ENCODE peak calls at places on chromosomes 7 and 10, in four cellular contexts. Q, K, J and I are unnamed samples.

GRCh38 chr7:28015169-28015568 is 165.4 kb downstream of the JAZF1 start:
- DNase-seq in Q (no peak), K (no peak), J (no peak), I (no peak)

GRCh38 chr7:35504365-35504764 is 190.6 kb downstream of the HERPUD2 start:
- DNase-seq in Q (no peak), K (no peak), J (no peak), I (no peak)

GRCh38 chr10:114682532-114682931 is 24.5 kb upstream of the ABLIM1 start:
- DNase-seq in Q (no peak), K (no peak), J (peak), I (no peak)

GRCh38 chr10:3485287-3485686 is 299.7 kb downstream of the KLF6 start:
- DNase-seq in Q (no peak), K (no peak), J (no peak), I (no peak)

GRCh38 chr7:83410989-83411591 is 237.8 kb downstream of the SEMA3E start:
- DNase-seq in Q (no peak), K (peak), J (peak), I (no peak)

GRCh38 chr7:46811529-46811928 is 770.4 kb downstream of the TNS3 start:
- DNase-seq in Q (no peak), K (peak), J (no peak), I (peak)

GRCh38 chr10:14603539-14604102 is 171.1 kb downstream of the FAM107B start:
- DNase-seq in Q (no peak), K (no peak), J (no peak), I (no peak)

GRCh38 chr7:74482629-74483401 is 29.1 kb downstream of the GTF2IRD1 start:
- DNase-seq in Q (no peak), K (peak), J (no peak), I (peak)

GRCh38 chr10:3497581-3497980 is 287.4 kb downstream of the KLF6 start:
- DNase-seq in Q (no peak), K (no peak), J (no peak), I (no peak)

GRCh38 chr7:13414661-13415105 is 574.8 kb downstream of the ETV1 start:
- DNase-seq in Q (no peak), K (no peak), J (no peak), I (no peak)

GRCh38 chr10:71784679-71785272 is 11.5 kb upstream of the VSIR start:
- DNase-seq in Q (no peak), K (no peak), J (no peak), I (no peak)

GRCh38 chr7:123823898-123824753 is 20.8 kb upstream of the HYAL4 start:
- DNase-seq in Q (no peak), K (no peak), J (no peak), I (no peak)

GRCh38 chr10:30185916-30186315 is 126.5 kb upstream of the JCAD start:
- DNase-seq in Q (no peak), K (peak), J (peak), I (no peak)

GRCh38 chr10:50600286-50600685 is 23.5 kb downstream of the SGMS1 start:
- DNase-seq in Q (no peak), K (no peak), J (no peak), I (no peak)

GRCh38 chr7:44693641-44694313 is 54.9 kb upstream of the ZMIZ2 start:
- DNase-seq in Q (no peak), K (peak), J (no peak), I (peak)

GRCh38 chr7:46178685-46179084 is 257.6 kb upstream of the IGFBP3 start:
- DNase-seq in Q (no peak), K (peak), J (no peak), I (no peak)

DNA sequence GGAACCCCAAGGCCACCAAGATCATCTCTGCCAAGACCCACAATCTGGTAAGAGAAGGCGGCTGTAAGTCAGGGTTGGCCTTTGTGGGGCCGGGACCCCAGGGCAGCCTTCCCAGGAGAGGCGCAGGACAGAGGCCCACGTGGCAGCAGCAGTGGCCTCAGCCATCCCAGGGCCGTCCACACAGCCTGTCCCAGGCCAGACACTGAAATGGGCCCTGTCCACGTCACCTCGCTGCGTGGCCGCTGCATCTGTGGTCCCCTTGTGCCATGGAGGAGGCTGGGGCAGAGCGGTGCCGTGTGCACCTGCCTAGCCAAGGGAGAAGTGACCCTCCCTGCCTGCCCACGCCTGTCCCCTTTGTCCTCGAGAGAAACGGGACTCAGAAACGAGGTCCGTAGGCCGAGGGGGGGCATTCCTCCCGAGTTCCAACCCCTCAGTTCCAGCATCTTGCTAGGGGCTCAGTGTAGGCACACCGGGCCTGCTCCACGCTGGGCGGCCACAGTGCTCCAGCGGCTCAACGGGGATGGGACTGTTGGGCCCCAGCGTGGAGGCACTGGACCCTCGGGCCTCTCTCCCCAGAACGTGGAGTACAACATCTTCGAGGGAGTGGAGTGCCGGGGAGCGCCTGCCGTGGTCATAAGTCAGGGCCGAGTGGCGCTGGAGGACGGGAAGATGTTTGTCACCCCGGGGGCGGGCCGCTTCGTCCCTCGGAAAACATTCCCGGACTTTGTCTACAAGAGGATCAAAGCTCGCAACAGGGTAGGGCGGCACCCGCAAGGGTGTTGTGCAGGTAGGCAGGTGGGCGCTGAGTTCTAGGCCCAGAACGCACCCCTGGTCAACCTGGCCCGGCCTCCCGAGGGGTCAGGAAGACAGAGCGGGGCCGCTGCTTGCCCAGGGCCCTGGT is 15.6 kb downstream of the DPYSL4 start:
- DNase-seq in Q (no peak), K (no peak), J (no peak), I (no peak)
- TF ChIP-seq CTCF in Q (no peak), K (no peak), J (no peak), I (no peak)

DNA sequence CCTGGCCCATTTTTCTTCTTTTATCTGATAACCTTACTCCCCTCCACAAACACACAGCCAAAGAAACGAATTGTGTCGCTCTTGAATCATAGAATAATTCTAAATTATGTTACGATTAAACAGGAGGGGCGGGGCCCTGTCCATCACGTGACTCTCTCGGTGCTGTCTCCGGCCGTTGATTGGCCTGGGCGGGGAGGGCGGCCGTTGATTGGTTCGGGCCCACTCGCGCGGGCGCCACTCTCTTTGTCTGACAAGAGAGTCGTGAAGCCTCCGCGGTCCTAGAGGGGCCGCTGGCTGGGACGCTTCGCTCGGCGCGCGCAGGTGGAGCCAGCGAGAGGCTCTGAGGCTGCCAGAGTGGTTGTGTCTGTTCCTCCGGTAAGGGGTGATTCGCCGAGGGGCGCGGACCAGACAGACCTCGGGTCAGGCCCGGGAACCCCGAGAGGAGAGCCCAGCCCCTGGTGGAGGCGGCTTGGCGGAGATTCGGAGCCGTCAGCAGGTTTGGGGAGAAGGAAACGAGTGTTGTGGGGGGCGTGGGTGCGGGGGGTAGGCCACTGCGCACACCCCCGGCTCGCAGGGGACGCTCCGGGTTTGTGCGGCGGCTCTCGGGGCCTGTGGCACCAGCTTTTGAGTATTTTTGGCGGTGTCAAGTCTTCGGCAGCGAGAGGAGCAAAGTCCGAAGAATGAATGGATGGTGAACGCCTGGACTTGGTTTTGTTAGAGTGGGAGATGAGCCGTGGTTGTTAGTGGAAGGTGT is at the start of gene ZNF789:
- DNase-seq in Q (peak), K (peak), J (peak), I (peak)
- TF ChIP-seq POLR2A in Q (no peak), K (peak), J (no peak), I (peak)

GRCh38 chr10:43162604-43163003 is 24.4 kb downstream of the CSGALNACT2 start:
- DNase-seq in Q (no peak), K (no peak), J (no peak), I (no peak)

GRCh38 chr10:43155716-43156115 is 17.5 kb downstream of the CSGALNACT2 start:
- DNase-seq in Q (no peak), K (no peak), J (no peak), I (no peak)

GRCh38 chr10:43160919-43161251 is 22.6 kb downstream of the CSGALNACT2 start:
- DNase-seq in Q (no peak), K (no peak), J (no peak), I (no peak)

GRCh38 chr10:43156590-43157340 is 18.5 kb downstream of the CSGALNACT2 start:
- DNase-seq in Q (no peak), K (no peak), J (no peak), I (no peak)

GRCh38 chr10:43160067-43160918 is 22.0 kb downstream of the CSGALNACT2 start:
- DNase-seq in Q (no peak), K (peak), J (peak), I (no peak)
- H3K27ac ChIP-seq in Q (no peak), K (peak), J (peak), I (no peak)

GRCh38 chr7:157687158-157687557 is 350.4 kb downstream of the DNAJB6 start:
- DNase-seq in Q (peak), K (no peak), J (no peak), I (no peak)

GRCh38 chr7:157684596-157685429 is 348.0 kb downstream of the DNAJB6 start:
- DNase-seq in Q (peak), K (no peak), J (no peak), I (peak)

GRCh38 chr7:157684157-157684595 is 347.4 kb downstream of the DNAJB6 start:
- DNase-seq in Q (no peak), K (no peak), J (no peak), I (no peak)

GRCh38 chr7:157686285-157686894 is 349.6 kb downstream of the DNAJB6 start:
- DNase-seq in Q (peak), K (no peak), J (no peak), I (no peak)

GRCh38 chr7:157685430-157686284 is 348.9 kb downstream of the DNAJB6 start:
- DNase-seq in Q (peak), K (no peak), J (no peak), I (peak)
- TF ChIP-seq CTCF in Q (no peak), K (no peak), J (no peak), I (no peak)

DNA sequence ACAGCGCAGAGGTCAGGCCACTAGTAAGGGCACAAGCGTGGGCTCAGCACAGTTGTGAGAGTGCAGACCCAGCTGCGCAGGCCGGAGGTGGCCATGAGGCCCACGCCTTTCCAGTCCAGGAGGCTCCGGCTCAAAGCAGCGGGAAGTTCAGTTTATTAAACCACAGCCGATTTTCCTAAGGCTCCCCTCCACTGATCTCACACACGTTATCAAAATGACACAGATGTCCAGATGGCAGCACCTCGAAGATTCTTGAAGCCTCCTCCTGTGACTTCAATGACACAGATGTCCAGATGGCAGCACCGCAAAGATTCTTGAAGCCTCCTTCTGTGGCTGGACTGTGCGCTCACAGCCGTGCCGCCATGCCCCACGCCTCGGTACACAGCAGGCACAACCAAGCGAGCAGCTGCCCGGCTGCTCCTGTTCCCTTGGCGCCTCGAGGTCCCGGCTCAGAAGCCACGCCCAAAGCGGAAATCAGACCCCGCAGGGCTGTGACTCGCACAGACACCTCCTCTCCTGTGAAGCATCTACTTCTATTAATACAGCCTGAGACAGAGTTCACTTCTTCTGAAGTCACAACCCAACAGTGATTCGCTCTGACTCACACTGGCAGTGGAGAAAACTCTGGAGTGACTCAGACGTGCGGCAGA is 122.7 kb downstream of the MAD1L1 start:
- DNase-seq in Q (no peak), K (peak), J (peak), I (peak)
- TF ChIP-seq POLR2A in Q (no peak), K (no peak), J (peak), I (no peak)

DNA sequence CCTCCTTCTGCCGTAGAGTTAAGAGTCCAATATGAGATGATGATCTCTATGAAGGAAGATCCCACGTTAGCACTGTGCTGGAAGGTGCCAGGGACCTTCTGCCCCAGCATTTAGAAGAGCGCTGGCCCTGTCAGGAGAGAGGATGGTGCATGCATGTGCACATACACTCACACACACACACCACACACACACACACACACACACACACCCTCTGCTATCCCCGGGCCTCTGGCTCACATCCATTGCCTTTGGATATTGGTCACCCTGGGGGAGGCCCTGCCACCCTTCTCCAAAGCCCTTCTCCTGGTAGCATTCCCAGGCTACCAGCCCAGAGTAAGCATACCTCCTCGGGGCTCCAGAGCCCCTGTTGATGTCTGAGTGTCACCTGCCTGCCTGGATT is 14.9 kb downstream of the ZCCHC24 start:
- DNase-seq in Q (no peak), K (no peak), J (no peak), I (no peak)
- H3K27ac ChIP-seq in Q (no peak), K (no peak), J (no peak), I (peak)

DNA sequence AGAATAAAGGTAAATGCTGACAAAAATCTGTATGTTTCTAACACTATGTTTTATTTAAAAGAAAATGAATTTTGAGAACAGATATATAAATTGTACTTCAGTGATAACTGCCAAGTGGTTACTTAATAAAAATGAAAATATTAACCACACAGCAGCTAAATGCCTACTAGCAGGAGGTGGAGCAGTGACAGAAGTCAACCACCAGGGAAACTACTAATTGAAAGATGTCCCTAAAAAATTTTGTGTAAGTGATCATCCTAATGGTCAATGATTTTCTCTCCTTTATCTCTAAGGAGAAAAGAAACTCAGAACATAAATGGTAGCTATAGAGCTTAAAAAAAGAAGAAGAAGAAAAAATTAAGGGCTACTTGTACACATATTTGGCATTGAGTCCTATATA is 22.9 kb downstream of the WNT16 start:
- DNase-seq in Q (no peak), K (no peak), J (no peak), I (no peak)
- TF ChIP-seq CTCF in Q (peak), K (no peak), J (no peak), I (no peak)